ENCODE peak calls at places on chromosomes 12 and 14, in eight cellular contexts. One of them, this sample, is unnamed.

GRCh38 chr14:93859957-93860356 is 67.2 kb upstream of the FAM181A start:
- DNase-seq in progenitor cell of endocrine pancreas: no peak
- DNase-seq in astrocyte: no peak
- DNase-seq in GM12865: no peak
- DNase-seq in B cell: no peak
- DNase-seq in CD8-positive, alpha-beta T cell: no peak
- DNase-seq in natural killer cell: no peak
- DNase-seq in neural crest cell: no peak
- DNase-seq in this sample: no peak

GRCh38 chr12:105257321-105257728 is 21.4 kb upstream of the APPL2 start:
- DNase-seq in progenitor cell of endocrine pancreas: no peak
- DNase-seq in astrocyte: peak; percentile 96
- DNase-seq in GM12865: no peak
- DNase-seq in B cell: no peak
- DNase-seq in CD8-positive, alpha-beta T cell: no peak
- DNase-seq in natural killer cell: no peak
- DNase-seq in neural crest cell: no peak
- DNase-seq in this sample: no peak

GRCh38 chr14:100078997-100079561 is 13.9 kb downstream of the EVL start:
- DNase-seq in progenitor cell of endocrine pancreas: no peak
- DNase-seq in astrocyte: peak; percentile 69
- DNase-seq in GM12865: peak; percentile 35
- DNase-seq in B cell: no peak
- DNase-seq in CD8-positive, alpha-beta T cell: peak; percentile 90
- DNase-seq in natural killer cell: peak; percentile 68
- DNase-seq in neural crest cell: no peak
- DNase-seq in this sample: no peak

GRCh38 chr14:77848031-77848430 is 48.1 kb downstream of the ADCK1 start:
- DNase-seq in progenitor cell of endocrine pancreas: no peak
- DNase-seq in astrocyte: no peak
- DNase-seq in GM12865: no peak
- DNase-seq in B cell: no peak
- DNase-seq in CD8-positive, alpha-beta T cell: no peak
- DNase-seq in natural killer cell: no peak
- DNase-seq in neural crest cell: no peak
- DNase-seq in this sample: no peak

GRCh38 chr12:31868980-31869379 is 90.2 kb upstream of the RESF1 start:
- DNase-seq in progenitor cell of endocrine pancreas: no peak
- DNase-seq in astrocyte: peak; percentile 36
- DNase-seq in GM12865: peak; percentile 9
- DNase-seq in B cell: no peak
- DNase-seq in CD8-positive, alpha-beta T cell: no peak
- DNase-seq in natural killer cell: no peak
- DNase-seq in neural crest cell: no peak
- DNase-seq in this sample: no peak

GRCh38 chr14:54344445-54344844 is 52.4 kb upstream of the CDKN3 start:
- DNase-seq in progenitor cell of endocrine pancreas: no peak
- DNase-seq in astrocyte: no peak
- DNase-seq in GM12865: no peak
- DNase-seq in B cell: no peak
- DNase-seq in CD8-positive, alpha-beta T cell: no peak
- DNase-seq in natural killer cell: no peak
- DNase-seq in neural crest cell: no peak
- DNase-seq in this sample: no peak

GRCh38 chr12:68491204-68491960 is 119.3 kb upstream of the RAP1B start:
- DNase-seq in progenitor cell of endocrine pancreas: no peak
- DNase-seq in astrocyte: no peak
- DNase-seq in GM12865: no peak
- DNase-seq in B cell: no peak
- DNase-seq in CD8-positive, alpha-beta T cell: no peak
- DNase-seq in natural killer cell: no peak
- DNase-seq in neural crest cell: no peak
- DNase-seq in this sample: no peak

GRCh38 chr12:98939926-98940325 is 294.8 kb downstream of the APAF1 start:
- DNase-seq in progenitor cell of endocrine pancreas: no peak
- DNase-seq in astrocyte: no peak
- DNase-seq in GM12865: no peak
- DNase-seq in B cell: no peak
- DNase-seq in CD8-positive, alpha-beta T cell: no peak
- DNase-seq in natural killer cell: no peak
- DNase-seq in neural crest cell: no peak
- DNase-seq in this sample: no peak

GRCh38 chr12:92717202-92717601 is 14.4 kb downstream of the PLEKHG7 start:
- DNase-seq in progenitor cell of endocrine pancreas: no peak
- DNase-seq in astrocyte: peak; percentile 2
- DNase-seq in GM12865: no peak
- DNase-seq in B cell: no peak
- DNase-seq in CD8-positive, alpha-beta T cell: no peak
- DNase-seq in natural killer cell: no peak
- DNase-seq in neural crest cell: no peak
- DNase-seq in this sample: no peak

GRCh38 chr12:120761581-120761980 is 36.0 kb downstream of the ACADS start:
- DNase-seq in progenitor cell of endocrine pancreas: no peak
- DNase-seq in astrocyte: peak; percentile 38
- DNase-seq in GM12865: no peak
- DNase-seq in B cell: no peak
- DNase-seq in CD8-positive, alpha-beta T cell: no peak
- DNase-seq in natural killer cell: no peak
- DNase-seq in neural crest cell: no peak
- DNase-seq in this sample: no peak

GRCh38 chr12:51973560-51973959 is 22.1 kb downstream of the ACVR1B start:
- DNase-seq in progenitor cell of endocrine pancreas: no peak
- DNase-seq in astrocyte: no peak
- DNase-seq in GM12865: no peak
- DNase-seq in B cell: no peak
- DNase-seq in CD8-positive, alpha-beta T cell: no peak
- DNase-seq in natural killer cell: no peak
- DNase-seq in neural crest cell: no peak
- DNase-seq in this sample: no peak

GRCh38 chr14:99562848-99563748 is 40.9 kb downstream of the CCDC85C start:
- DNase-seq in progenitor cell of endocrine pancreas: peak; percentile 89
- DNase-seq in astrocyte: peak; percentile 81
- DNase-seq in GM12865: no peak
- DNase-seq in B cell: no peak
- DNase-seq in CD8-positive, alpha-beta T cell: no peak
- DNase-seq in natural killer cell: no peak
- DNase-seq in neural crest cell: peak; percentile 82
- DNase-seq in this sample: peak; percentile 88

GRCh38 chr12:126258190-126258589 is 1193.0 kb downstream of the AACS start:
- DNase-seq in progenitor cell of endocrine pancreas: no peak
- DNase-seq in astrocyte: no peak
- DNase-seq in GM12865: no peak
- DNase-seq in B cell: no peak
- DNase-seq in CD8-positive, alpha-beta T cell: no peak
- DNase-seq in natural killer cell: no peak
- DNase-seq in neural crest cell: no peak
- DNase-seq in this sample: no peak

GRCh38 chr12:110565919-110566871 is 16.9 kb downstream of the PPTC7 start:
- DNase-seq in progenitor cell of endocrine pancreas: no peak
- DNase-seq in astrocyte: no peak
- DNase-seq in GM12865: no peak
- DNase-seq in B cell: no peak
- DNase-seq in CD8-positive, alpha-beta T cell: no peak
- DNase-seq in natural killer cell: no peak
- DNase-seq in neural crest cell: no peak
- DNase-seq in this sample: no peak

GRCh38 chr14:51014086-51014485 is 69.8 kb upstream of the PYGL start:
- DNase-seq in progenitor cell of endocrine pancreas: no peak
- DNase-seq in astrocyte: peak; percentile 89
- DNase-seq in GM12865: no peak
- DNase-seq in B cell: no peak
- DNase-seq in CD8-positive, alpha-beta T cell: no peak
- DNase-seq in natural killer cell: no peak
- DNase-seq in neural crest cell: no peak
- DNase-seq in this sample: no peak

GRCh38 chr14:67584931-67585330 is 15.1 kb downstream of the PIGH start:
- DNase-seq in progenitor cell of endocrine pancreas: no peak
- DNase-seq in astrocyte: peak; percentile 32
- DNase-seq in GM12865: no peak
- DNase-seq in B cell: no peak
- DNase-seq in CD8-positive, alpha-beta T cell: no peak
- DNase-seq in natural killer cell: no peak
- DNase-seq in neural crest cell: no peak
- DNase-seq in this sample: no peak

GRCh38 chr12:10543499-10543898 is 37.8 kb downstream of the EIF2S3B start:
- DNase-seq in progenitor cell of endocrine pancreas: no peak
- DNase-seq in astrocyte: no peak
- DNase-seq in GM12865: no peak
- DNase-seq in B cell: no peak
- DNase-seq in CD8-positive, alpha-beta T cell: no peak
- DNase-seq in natural killer cell: no peak
- DNase-seq in neural crest cell: no peak
- DNase-seq in this sample: no peak

GRCh38 chr14:21300892-21301291 is 21.0 kb downstream of the RPGRIP1 start:
- DNase-seq in progenitor cell of endocrine pancreas: peak; percentile 27
- DNase-seq in astrocyte: no peak
- DNase-seq in GM12865: peak; percentile 28
- DNase-seq in B cell: peak; percentile 74
- DNase-seq in CD8-positive, alpha-beta T cell: peak; percentile 51
- DNase-seq in natural killer cell: peak; percentile 23
- DNase-seq in neural crest cell: peak; percentile 34
- DNase-seq in this sample: no peak

GRCh38 chr12:123713398-123714301 is 1.5 kb downstream of the ATP6V0A2 start:
- DNase-seq in progenitor cell of endocrine pancreas: no peak
- DNase-seq in astrocyte: peak; percentile 12
- DNase-seq in GM12865: peak; percentile 21
- DNase-seq in B cell: no peak
- DNase-seq in CD8-positive, alpha-beta T cell: no peak
- DNase-seq in natural killer cell: no peak
- DNase-seq in neural crest cell: no peak
- DNase-seq in this sample: no peak

GRCh38 chr14:105748204-105748578 is 221.8 kb downstream of the TMEM121 start:
- DNase-seq in progenitor cell of endocrine pancreas: no peak
- DNase-seq in astrocyte: no peak
- DNase-seq in GM12865: no peak
- DNase-seq in B cell: no peak
- DNase-seq in CD8-positive, alpha-beta T cell: no peak
- DNase-seq in natural killer cell: no peak
- DNase-seq in neural crest cell: no peak
- DNase-seq in this sample: no peak

GRCh38 chr14:38758661-38759060 is 344.4 kb downstream of the SEC23A start:
- DNase-seq in progenitor cell of endocrine pancreas: no peak
- DNase-seq in astrocyte: no peak
- DNase-seq in GM12865: no peak
- DNase-seq in B cell: no peak
- DNase-seq in CD8-positive, alpha-beta T cell: no peak
- DNase-seq in natural killer cell: no peak
- DNase-seq in neural crest cell: no peak
- DNase-seq in this sample: no peak

GRCh38 chr14:33516898-33517436 is 433.9 kb downstream of the EGLN3 start:
- DNase-seq in progenitor cell of endocrine pancreas: no peak
- DNase-seq in astrocyte: no peak
- DNase-seq in GM12865: no peak
- DNase-seq in B cell: no peak
- DNase-seq in CD8-positive, alpha-beta T cell: no peak
- DNase-seq in natural killer cell: no peak
- DNase-seq in neural crest cell: no peak
- DNase-seq in this sample: no peak

GRCh38 chr14:105066285-105067071 is 1.2 kb upstream of the GPR132 start:
- DNase-seq in progenitor cell of endocrine pancreas: no peak
- DNase-seq in astrocyte: no peak
- DNase-seq in GM12865: peak; percentile 66
- DNase-seq in B cell: peak; percentile 40
- DNase-seq in CD8-positive, alpha-beta T cell: no peak
- DNase-seq in natural killer cell: no peak
- DNase-seq in neural crest cell: no peak
- DNase-seq in this sample: no peak

DNA sequence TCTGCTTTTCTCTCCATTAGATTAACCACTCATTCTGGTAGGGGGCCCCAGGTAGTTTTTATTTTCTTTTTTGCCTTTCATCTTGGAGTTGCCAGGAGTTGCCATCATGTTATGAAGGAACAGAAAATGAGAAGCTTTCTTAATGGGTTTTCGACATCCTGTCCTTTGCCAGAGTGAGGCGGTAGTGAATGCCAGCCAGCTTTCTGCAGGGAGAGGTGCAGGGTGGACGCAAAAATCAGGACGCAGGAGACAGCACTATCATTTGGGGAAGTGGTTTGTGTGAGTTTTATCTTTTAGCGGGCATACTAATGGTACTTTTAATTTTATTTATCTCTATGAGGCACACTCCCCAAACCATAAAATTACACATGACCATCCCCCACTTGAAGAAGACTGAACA is 1.7 kb downstream of the RASSF8 start:
- DNase-seq in progenitor cell of endocrine pancreas: no peak
- DNase-seq in astrocyte: no peak
- DNase-seq in GM12865: no peak
- DNase-seq in B cell: no peak
- DNase-seq in CD8-positive, alpha-beta T cell: no peak
- DNase-seq in natural killer cell: no peak
- DNase-seq in neural crest cell: no peak
- DNase-seq in this sample: no peak
- TF ChIP-seq CTCF in progenitor cell of endocrine pancreas: peak; percentile 8
- TF ChIP-seq CTCF in astrocyte: no peak
- TF ChIP-seq CTCF in GM12865: no peak
- TF ChIP-seq CTCF in B cell: no peak
- TF ChIP-seq CTCF in CD8-positive, alpha-beta T cell: no peak
- TF ChIP-seq CTCF in natural killer cell: no peak
- TF ChIP-seq CTCF in neural crest cell: no peak
- TF ChIP-seq CTCF in this sample: no peak

DNA sequence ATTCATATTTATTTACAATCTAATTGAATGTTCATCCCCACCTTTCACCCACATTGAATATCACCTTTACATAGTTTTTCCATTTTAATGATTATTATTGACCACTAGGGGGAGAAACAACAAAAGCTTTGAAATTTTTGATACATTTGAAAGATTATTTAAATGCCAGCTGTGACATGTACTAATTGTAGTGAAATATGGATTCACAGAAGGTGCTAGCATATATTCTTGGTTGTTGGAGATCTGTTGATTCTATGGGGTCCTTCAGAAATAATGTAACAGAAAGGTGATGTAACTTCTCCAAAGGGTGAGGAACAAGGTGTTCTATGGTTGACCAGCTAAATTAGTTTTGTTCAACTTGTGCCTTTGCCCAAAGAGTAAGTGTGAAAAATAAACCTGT is 22.4 kb upstream of the GPR33 start:
- DNase-seq in progenitor cell of endocrine pancreas: no peak
- DNase-seq in astrocyte: peak; percentile 3
- DNase-seq in GM12865: peak; percentile 6
- DNase-seq in B cell: peak; percentile 9
- DNase-seq in CD8-positive, alpha-beta T cell: no peak
- DNase-seq in natural killer cell: no peak
- DNase-seq in neural crest cell: no peak
- DNase-seq in this sample: no peak
- TF ChIP-seq CTCF in progenitor cell of endocrine pancreas: peak; percentile 77
- TF ChIP-seq CTCF in astrocyte: peak; percentile 37
- TF ChIP-seq CTCF in GM12865: peak; percentile 25
- TF ChIP-seq CTCF in B cell: peak; percentile 82
- TF ChIP-seq CTCF in CD8-positive, alpha-beta T cell: peak; percentile 77
- TF ChIP-seq CTCF in natural killer cell: peak; percentile 68
- TF ChIP-seq CTCF in neural crest cell: peak; percentile 86
- TF ChIP-seq CTCF in this sample: peak; percentile 89

GRCh38 chr14:60188696-60189095 is 23.5 kb upstream of the DHRS7 start:
- DNase-seq in progenitor cell of endocrine pancreas: no peak
- DNase-seq in astrocyte: no peak
- DNase-seq in GM12865: no peak
- DNase-seq in B cell: no peak
- DNase-seq in CD8-positive, alpha-beta T cell: no peak
- DNase-seq in natural killer cell: no peak
- DNase-seq in neural crest cell: no peak
- DNase-seq in this sample: no peak
- TF ChIP-seq CTCF in progenitor cell of endocrine pancreas: no peak
- TF ChIP-seq CTCF in astrocyte: no peak
- TF ChIP-seq CTCF in GM12865: no peak
- TF ChIP-seq CTCF in B cell: no peak
- TF ChIP-seq CTCF in CD8-positive, alpha-beta T cell: no peak
- TF ChIP-seq CTCF in natural killer cell: no peak
- TF ChIP-seq CTCF in neural crest cell: no peak
- TF ChIP-seq CTCF in this sample: no peak

GRCh38 chr12:54725233-54725843 is 77.2 kb upstream of the DCD start:
- DNase-seq in progenitor cell of endocrine pancreas: no peak
- DNase-seq in astrocyte: no peak
- DNase-seq in GM12865: no peak
- DNase-seq in B cell: no peak
- DNase-seq in CD8-positive, alpha-beta T cell: no peak
- DNase-seq in natural killer cell: no peak
- DNase-seq in neural crest cell: no peak
- DNase-seq in this sample: no peak
- TF ChIP-seq CTCF in progenitor cell of endocrine pancreas: peak; percentile 56
- TF ChIP-seq CTCF in astrocyte: peak; percentile 17
- TF ChIP-seq CTCF in GM12865: peak; percentile 3
- TF ChIP-seq CTCF in B cell: peak; percentile 18
- TF ChIP-seq CTCF in CD8-positive, alpha-beta T cell: peak; percentile 51
- TF ChIP-seq CTCF in natural killer cell: peak; percentile 27
- TF ChIP-seq CTCF in neural crest cell: peak; percentile 55
- TF ChIP-seq CTCF in this sample: peak; percentile 60

This sample was measured in type B pancreatic cell.